ENCODE peak calls at places on chromosomes 1 and 21, in six cellular contexts. H, M, Z, V, A and X are unnamed samples. For H3K4me1, the result is how much of the 10 kb centered on the place peaks cover.

GRCh38 chr21:42039470-42039901 is 29.3 kb upstream of the ZBTB21 start:
- DNase-seq in A (no peak), Z (peak), M (no peak), H (peak), V (peak), X (no peak)

GRCh38 chr1:7390604-7391000 is 380.5 kb upstream of the VAMP3 start:
- DNase-seq in V (no peak), A (no peak), H (no peak), M (no peak), Z (peak), X (no peak)

GRCh38 chr21:16250282-16250681 is 520.5 kb downstream of the USP25 start:
- DNase-seq in M (no peak), H (no peak), A (no peak), V (no peak), Z (no peak), X (no peak)

GRCh38 chr1:56330400-56331026 is 248.8 kb downstream of the PLPP3 start:
- DNase-seq in Z (no peak), A (no peak), H (peak), M (no peak), V (peak), X (no peak)

GRCh38 chr1:163535807-163536206 is 214.1 kb downstream of the NUF2 start:
- DNase-seq in A (no peak), M (peak), V (peak), H (peak), Z (no peak), X (no peak)

GRCh38 chr1:13749543-13750307 is 49.7 kb downstream of the PRDM2 start:
- DNase-seq in V (peak), M (peak), H (peak), Z (peak), A (peak), X (peak)

GRCh38 chr21:45481566-45481965 is 60.7 kb downstream of the SLC19A1 start:
- DNase-seq in H (no peak), A (no peak), V (no peak), M (no peak), Z (no peak), X (peak)

GRCh38 chr1:94239796-94240195 is 2.4 kb upstream of the ARHGAP29 start:
- DNase-seq in Z (no peak), A (no peak), H (peak), V (no peak), M (no peak), X (no peak)

GRCh38 chr1:237119091-237119490 is 77.1 kb downstream of the RYR2 start:
- DNase-seq in V (no peak), Z (no peak), A (no peak), M (no peak), H (no peak), X (no peak)

GRCh38 chr1:69315823-69316222 is 251.9 kb upstream of the LRRC7 start:
- DNase-seq in H (no peak), Z (no peak), M (peak), A (no peak), V (no peak), X (no peak)

GRCh38 chr1:228136908-228137307 is 3.2 kb upstream of the GUK1 start:
- DNase-seq in H (no peak), V (no peak), M (no peak), A (no peak), Z (no peak), X (no peak)

GRCh38 chr1:174912243-174912642 is 87.5 kb upstream of the CACYBP start:
- DNase-seq in A (no peak), H (no peak), M (no peak), Z (no peak), V (no peak), X (no peak)

GRCh38 chr1:200556005-200556404 is 64.5 kb downstream of the KIF14 start:
- DNase-seq in A (no peak), M (no peak), V (no peak), H (peak), Z (no peak), X (no peak)

GRCh38 chr1:223199094-223199647 is 56.1 kb upstream of the TLR5 start:
- DNase-seq in A (no peak), V (peak), H (peak), Z (no peak), M (no peak), X (no peak)

GRCh38 chr1:180261524-180262160 is 31.6 kb downstream of the LHX4 start:
- DNase-seq in H (no peak), V (peak), A (no peak), Z (peak), M (no peak), X (no peak)

DNA sequence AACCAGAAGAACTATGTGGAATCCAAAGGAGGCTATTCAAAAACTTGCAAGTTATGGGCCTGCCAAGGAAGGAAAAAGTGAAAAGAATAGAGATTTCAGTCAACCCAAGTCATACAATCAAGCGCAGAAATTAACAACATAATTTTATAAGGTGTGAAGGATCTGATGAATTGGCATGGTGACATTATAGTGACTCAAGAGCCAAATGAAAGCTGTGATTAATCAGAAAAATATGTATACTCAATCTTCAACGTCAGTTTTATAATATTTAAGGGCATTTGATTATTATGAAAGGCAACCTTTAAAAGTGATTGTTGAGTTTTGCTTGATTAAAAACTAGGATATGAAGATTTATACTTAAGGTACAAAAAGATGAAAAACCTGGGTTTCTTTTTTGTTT is 37.8 kb upstream of the THEM4 start:
- DNase-seq in A (no peak), H (no peak), M (no peak), Z (no peak), V (no peak), X (no peak)
- H3K27ac ChIP-seq in A (no peak), H (no peak), M (no peak), Z (no peak), V (peak), X (peak)

GRCh38 chr1:89965203-89965900 is 29.6 kb upstream of the ZNF326 start:
- DNase-seq in H (no peak), V (no peak), Z (no peak), A (no peak), M (no peak), X (no peak)
- H3K4me1 ChIP-seq in H (under half), V (under half), Z (under half), A (under half), M (under half), X (under half)

GRCh38 chr1:72693376-72693775 is 411.0 kb upstream of the NEGR1 start:
- DNase-seq in H (no peak), Z (no peak), M (no peak), A (no peak), V (no peak), X (no peak)
- H3K27ac ChIP-seq in H (no peak), Z (no peak), M (no peak), A (no peak), V (no peak), X (no peak)

GRCh38 chr1:54371936-54372385 is 34.2 kb downstream of the SSBP3 start:
- DNase-seq in M (no peak), V (no peak), Z (no peak), H (no peak), A (no peak), X (no peak)
- H3K4me1 ChIP-seq in M (half or more), V (under half), Z (under half), H (under half), A (under half), X (under half)

GRCh38 chr1:203175237-203176181 is at the start of gene MYBPH:
- DNase-seq in V (no peak), M (no peak), A (no peak), Z (peak), H (no peak), X (no peak)

GRCh38 chr1:203173156-203173555 is 2.5 kb downstream of the MYBPH start:
- DNase-seq in M (no peak), H (no peak), Z (peak), V (no peak), A (no peak), X (no peak)

GRCh38 chr1:203173566-203173965 is 2.1 kb downstream of the MYBPH start:
- DNase-seq in V (no peak), A (no peak), Z (peak), H (no peak), M (no peak), X (no peak)

GRCh38 chr1:203176273-203176672 is 647 bp upstream of the MYBPH start:
- DNase-seq in M (no peak), H (no peak), Z (peak), A (no peak), V (no peak), X (no peak)

DNA sequence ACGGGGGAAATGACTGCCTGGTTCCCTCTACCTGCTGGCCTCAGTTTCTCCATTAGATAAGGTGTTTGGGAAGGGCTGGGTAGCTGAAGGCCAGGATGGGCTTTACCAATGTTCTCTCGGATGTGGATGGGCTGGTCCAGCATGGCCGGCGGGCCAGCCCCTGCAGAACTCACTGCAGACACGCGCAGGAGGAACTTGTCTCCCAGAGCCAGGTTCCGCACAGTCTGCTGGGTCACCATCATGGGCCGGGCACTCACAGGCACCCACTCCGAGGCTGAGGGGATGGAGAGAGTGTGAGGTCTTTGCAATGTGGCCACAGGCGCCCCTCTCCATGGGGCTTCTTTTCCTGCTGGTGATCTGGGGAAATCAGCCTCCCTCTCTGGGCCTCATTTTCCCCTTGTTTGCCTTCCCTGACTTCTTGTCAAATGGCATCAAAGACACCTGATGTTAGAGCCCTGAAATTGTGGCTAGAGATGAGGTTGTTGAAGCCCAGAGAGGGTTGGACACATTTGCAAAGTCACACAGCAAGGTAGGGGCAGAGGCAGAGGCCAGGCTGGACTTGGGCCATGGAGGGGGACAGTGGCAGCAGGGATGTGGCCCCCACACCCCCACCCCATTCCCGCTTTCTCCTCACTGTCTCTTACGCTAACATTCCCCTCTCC is 1.2 kb downstream of the MYBPH start:
- DNase-seq in A (no peak), Z (peak), V (no peak), M (no peak), H (no peak), X (no peak)
- H3K27ac ChIP-seq in A (no peak), Z (no peak), V (no peak), M (no peak), H (no peak), X (no peak)

GRCh38 chr1:232486006-232486405 is 143.9 kb downstream of the SIPA1L2 start:
- DNase-seq in Z (no peak), A (no peak), M (no peak), H (peak), V (no peak), X (no peak)
- H3K4me1 ChIP-seq in Z (under half), A (under half), M (under half), H (under half), V (under half), X (under half)

GRCh38 chr1:158163000-158163947 is 17.4 kb upstream of the CD1D start:
- DNase-seq in M (no peak), H (no peak), A (no peak), V (no peak), Z (no peak), X (no peak)

GRCh38 chr1:158169105-158169504 is 11.6 kb upstream of the CD1D start:
- DNase-seq in A (no peak), Z (no peak), H (no peak), V (no peak), M (no peak), X (no peak)
- H3K27ac ChIP-seq in A (no peak), Z (no peak), H (no peak), V (no peak), M (no peak), X (no peak)

GRCh38 chr1:64913361-64914015 is 52.9 kb downstream of the JAK1 start:
- DNase-seq in A (no peak), M (no peak), Z (no peak), H (no peak), V (no peak), X (no peak)
- H3K4me1 ChIP-seq in A (half or more), M (under half), Z (under half), H (under half), V (under half), X (under half)